ENCODE peak calls at places on chromosome 1, in seven cellular contexts. U, L, Z, N, Y, P and A are unnamed samples.

GRCh38 chr1:155485222-155485621 is 77.4 kb downstream of the ASH1L start:
- DNase-seq in U (no peak), L (no peak), Z (no peak), N (no peak), Y (no peak), P (no peak), A (no peak)

GRCh38 chr1:221408117-221408516 is 333.8 kb downstream of the DUSP10 start:
- DNase-seq in U (no peak), L (no peak), Z (no peak), N (no peak), Y (no peak), P (no peak), A (no peak)

GRCh38 chr1:44256762-44257554 is 43.7 kb downstream of the DMAP1 start:
- DNase-seq in U (no peak), L (no peak), Z (no peak), N (no peak), Y (no peak), P (no peak), A (no peak)

GRCh38 chr1:5915587-5916571 is 76.3 kb downstream of the NPHP4 start:
- DNase-seq in U (peak; percentile 44), L (no peak), Z (peak; percentile 10), N (peak; percentile 42), Y (no peak), P (peak; percentile 4), A (no peak)

GRCh38 chr1:72018562-72018961 is 263.8 kb downstream of the NEGR1 start:
- DNase-seq in U (no peak), L (no peak), Z (no peak), N (no peak), Y (no peak), P (no peak), A (no peak)

GRCh38 chr1:8351693-8352470 is 34.0 kb downstream of the SLC45A1 start:
- DNase-seq in U (no peak), L (no peak), Z (no peak), N (peak; percentile 59), Y (no peak), P (no peak), A (no peak)

GRCh38 chr1:174964261-174964984 is 35.3 kb upstream of the CACYBP start:
- DNase-seq in U (no peak), L (no peak), Z (peak; percentile 79), N (peak; percentile 53), Y (peak; percentile 67), P (peak; percentile 79), A (no peak)

GRCh38 chr1:64838486-64838885 is 93.6 kb downstream of the RAVER2 start:
- DNase-seq in U (no peak), L (no peak), Z (no peak), N (no peak), Y (no peak), P (no peak), A (no peak)

GRCh38 chr1:219847215-219847855 is 81.0 kb downstream of the SLC30A10 start:
- DNase-seq in U (peak; percentile 35), L (no peak), Z (no peak), N (peak; percentile 31), Y (no peak), P (no peak), A (no peak)

GRCh38 chr1:246705368-246705767 is 18.8 kb upstream of the SCCPDH start:
- DNase-seq in U (peak; percentile 91), L (no peak), Z (no peak), N (peak; percentile 83), Y (no peak), P (no peak), A (peak; percentile 66)

GRCh38 chr1:201383647-201384405 is 6.3 kb upstream of the TNNT2 start:
- DNase-seq in U (peak; percentile 79), L (no peak), Z (no peak), N (no peak), Y (no peak), P (no peak), A (peak; percentile 46)

GRCh38 chr1:158838660-158839059 is 7.5 kb downstream of the MNDA start:
- DNase-seq in U (no peak), L (no peak), Z (no peak), N (no peak), Y (no peak), P (no peak), A (no peak)

GRCh38 chr1:82598816-82599215 is 798.1 kb downstream of the ADGRL2 start:
- DNase-seq in U (no peak), L (no peak), Z (no peak), N (no peak), Y (no peak), P (peak; percentile 0), A (no peak)

GRCh38 chr1:177343445-177343844 is 172.7 kb downstream of the BRINP2 start:
- DNase-seq in U (no peak), L (no peak), Z (no peak), N (no peak), Y (no peak), P (no peak), A (no peak)

GRCh38 chr1:197210426-197210825 is 57.6 kb upstream of the CRB1 start:
- DNase-seq in U (no peak), L (no peak), Z (no peak), N (no peak), Y (no peak), P (no peak), A (no peak)